ENCODE peak calls at places on chromosomes 2 and 18, in four cellular contexts. K is mesendoderm, O is H1, H is mesenchymal stem cell. X is an unnamed sample.

GRCh38 chr18:73007195-73007934 is 139.6 kb upstream of the NETO1 start:
- DNase-seq in H (no peak), K (no peak), O (no peak), X (no peak)

GRCh38 chr2:128444044-128444771 is 125.5 kb upstream of the HS6ST1 start:
- DNase-seq in K (no peak), H (no peak), O (no peak), X (no peak)

GRCh38 chr2:70657246-70657645 is 103.6 kb upstream of the TGFA start:
- DNase-seq in K (no peak), H (no peak), O (no peak), X (no peak)

GRCh38 chr2:50661682-50662081 is 370.2 kb downstream of the NRXN1 start:
- DNase-seq in H (no peak), O (no peak), K (no peak), X (no peak)

GRCh38 chr2:150916997-150917396 is 344.7 kb downstream of the RBM43 start:
- DNase-seq in K (no peak), O (no peak), H (no peak), X (peak; percentile 37)

GRCh38 chr18:811192-812122 is 585 bp downstream of the YES1 start:
- DNase-seq in O (no peak), K (peak; percentile 71), H (peak; percentile 47), X (peak; percentile 26)

GRCh38 chr2:16487686-16488085 is 177.9 kb downstream of the CYRIA start:
- DNase-seq in K (peak; percentile 48), H (peak; percentile 26), O (no peak), X (peak; percentile 13)

GRCh38 chr2:54899576-54900200 is 150.6 kb downstream of the RTN4 start:
- DNase-seq in O (no peak), H (peak; percentile 65), K (peak; percentile 30), X (peak; percentile 70)

GRCh38 chr2:172330060-172330671 is 97.2 kb upstream of the ITGA6 start:
- DNase-seq in O (no peak), K (no peak), H (no peak), X (no peak)

GRCh38 chr2:99552529-99552928 is 62.7 kb upstream of the REV1 start:
- DNase-seq in H (no peak), O (no peak), K (no peak), X (no peak)

GRCh38 chr2:10382313-10383061 is 65.6 kb downstream of the ODC1 start:
- DNase-seq in K (peak; percentile 64), H (peak; percentile 28), O (no peak), X (no peak)

GRCh38 chr18:7856099-7856498 is 289.0 kb downstream of the PTPRM start:
- DNase-seq in K (no peak), O (no peak), H (no peak), X (peak; percentile 15)

GRCh38 chr2:189609853-189610252 is 29.3 kb upstream of the SLC40A1 start:
- DNase-seq in O (no peak), H (no peak), K (no peak), X (no peak)

GRCh38 chr18:32317651-32318050 is 127.8 kb downstream of the MEP1B start:
- DNase-seq in O (no peak), K (no peak), H (peak; percentile 75), X (peak; percentile 57)

GRCh38 chr18:44497757-44498490 is 182.8 kb upstream of the SETBP1 start:
- DNase-seq in H (no peak), O (no peak), K (no peak), X (no peak)

GRCh38 chr2:230972046-230972445 is 23.9 kb upstream of the SPATA3 start:
- DNase-seq in O (no peak), H (no peak), K (no peak), X (no peak)

GRCh38 chr2:85057236-85057635 is 76.0 kb upstream of the TCF7L1 start:
- DNase-seq in O (no peak), K (peak; percentile 20), H (no peak), X (peak; percentile 45)

GRCh38 chr18:79576686-79577351 is 102.8 kb upstream of the CTDP1 start:
- DNase-seq in H (no peak), O (no peak), K (no peak), X (peak; percentile 46)

GRCh38 chr2:86541282-86541681 is 22.0 kb downstream of the CHMP3 start:
- DNase-seq in K (no peak), H (no peak), O (no peak), X (no peak)

GRCh38 chr2:9709539-9710285 is 78.9 kb upstream of the YWHAQ start:
- DNase-seq in O (no peak), H (no peak), K (no peak), X (no peak)

GRCh38 chr2:176079285-176079830 is 4.4 kb downstream of the EVX2 start:
- DNase-seq in K (peak; percentile 46), O (no peak), H (no peak), X (no peak)

GRCh38 chr18:58391932-58392331 is 237.0 kb downstream of the ALPK2 start:
- DNase-seq in O (no peak), H (no peak), K (no peak), X (no peak)

GRCh38 chr2:143697744-143698143 is 568.5 kb downstream of the ARHGAP15 start:
- DNase-seq in H (no peak), K (no peak), O (no peak), X (no peak)

GRCh38 chr2:198441246-198441645 is 636.9 kb downstream of the PLCL1 start:
- DNase-seq in K (peak; percentile 7), O (no peak), H (no peak), X (peak; percentile 5)

GRCh38 chr2:227876536-227876882 is 5.1 kb downstream of the DAW1 start:
- DNase-seq in O (no peak), H (no peak), K (no peak), X (peak; percentile 28)

GRCh38 chr2:219661955-219662395 is 34.5 kb downstream of the SLC4A3 start:
- DNase-seq in K (peak; percentile 75), H (peak; percentile 21), O (no peak), X (peak; percentile 75)

GRCh38 chr2:170974304-170974993 is 45.4 kb downstream of the GORASP2 start:
- DNase-seq in K (peak; percentile 92), H (peak; percentile 60), O (no peak), X (no peak)
- H3K4me3 ChIP-seq in K (no peak overlapping the region), H (no peak overlapping the region), O (no peak overlapping the region), X (peak overlapping the region; percentile 86)

GRCh38 chr2:168825149-168825548 is 22.7 kb downstream of the NOSTRIN start:
- DNase-seq in O (no peak), H (no peak), K (no peak), X (no peak)
- H2BK120ac ChIP-seq in O (no peak overlapping the region), H (no peak overlapping the region), K (no peak overlapping the region), X (no peak overlapping the region)

GRCh38 chr18:33579868-33580205 is 1.8 kb downstream of the ASXL3 start:
- DNase-seq in H (no peak), K (peak; percentile 35), O (no peak), X (no peak)
- H3K4me3 ChIP-seq in H (no peak overlapping the region), K (no peak overlapping the region), O (no peak overlapping the region), X (no peak overlapping the region)

DNA sequence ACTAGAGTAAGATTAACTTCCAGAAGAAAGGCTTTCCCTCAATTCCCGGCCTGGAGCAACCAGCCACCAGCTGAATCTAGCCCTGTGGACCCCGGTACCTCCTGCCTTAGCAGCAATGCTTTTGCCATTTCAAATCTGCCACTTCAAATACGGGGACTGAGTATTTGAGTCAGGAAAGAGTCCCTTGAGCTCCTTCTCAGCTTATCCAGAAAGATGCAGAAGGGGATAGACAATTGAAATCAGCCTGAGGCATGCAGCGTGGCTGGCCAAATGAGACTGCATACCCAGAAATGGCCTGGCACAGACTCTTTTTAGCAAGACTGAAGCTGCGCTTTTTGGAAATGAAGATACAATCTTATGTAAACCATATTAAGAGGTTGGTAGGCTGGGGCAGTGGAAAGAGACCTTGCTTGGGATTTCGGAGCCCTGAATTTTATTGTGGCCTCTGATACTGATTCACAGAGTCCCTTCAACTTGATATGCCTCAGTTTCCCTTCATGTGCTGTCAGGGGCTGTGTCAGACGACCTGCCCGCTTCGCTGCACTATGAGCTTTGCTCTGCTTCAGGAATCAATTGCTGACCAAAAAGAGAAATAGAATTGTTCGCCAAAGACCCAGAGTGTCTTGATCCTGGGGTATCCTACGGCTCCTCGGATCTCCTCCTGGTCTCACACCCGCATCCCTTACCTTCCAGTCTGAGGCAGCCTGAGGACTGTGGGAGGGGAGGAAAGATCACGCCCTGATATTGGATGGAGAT is 1.0 kb downstream of the MATN3 start:
- DNase-seq in O (no peak), K (no peak), H (no peak), X (no peak)
- H2BK120ac ChIP-seq in O (no peak overlapping the region), K (no peak overlapping the region), H (no peak overlapping the region), X (no peak overlapping the region)

DNA sequence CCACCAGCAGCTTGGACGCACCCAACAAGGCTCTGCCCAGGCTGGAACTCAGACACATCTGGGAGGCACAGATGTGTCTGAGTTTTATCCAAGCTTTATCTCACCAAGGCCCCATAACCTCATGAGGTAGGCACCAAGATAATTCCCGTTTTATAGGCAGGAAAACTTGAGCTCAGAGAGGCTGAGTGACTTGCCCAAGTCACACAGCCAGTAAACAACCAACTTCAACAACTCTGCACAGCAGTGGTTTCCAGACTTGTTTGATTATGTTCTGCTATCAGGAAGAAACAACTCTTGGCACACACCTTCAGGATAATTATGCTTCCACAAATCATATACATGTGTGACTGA is 63.1 kb downstream of the ZFP36L2 start:
- DNase-seq in K (no peak), H (no peak), O (no peak), X (no peak)
- H3K4me3 ChIP-seq in K (no peak overlapping the region), H (no peak overlapping the region), O (no peak overlapping the region), X (no peak overlapping the region)

DNA sequence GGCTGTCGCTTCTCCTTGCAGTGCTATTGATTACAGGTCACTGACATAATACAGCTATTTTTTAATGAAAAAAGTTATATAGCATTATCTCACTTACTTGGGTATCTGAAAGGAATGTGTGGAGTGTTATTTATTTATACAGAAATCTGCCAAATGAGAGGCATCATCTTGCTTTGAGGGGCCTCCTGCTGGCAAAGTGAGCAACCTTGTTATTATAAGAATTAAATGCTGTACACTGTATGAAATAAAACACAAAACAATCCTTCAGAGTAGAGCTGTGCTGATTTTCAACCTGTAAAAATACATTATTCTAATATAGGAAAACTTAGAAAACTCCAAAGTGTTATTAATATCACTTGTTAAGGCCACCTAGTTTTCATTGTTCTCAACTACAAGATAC is 20.9 kb downstream of the ERBB4 start:
- DNase-seq in K (no peak), H (no peak), O (no peak), X (no peak)
- H2BK120ac ChIP-seq in K (no peak overlapping the region), H (no peak overlapping the region), O (no peak overlapping the region), X (no peak overlapping the region)